ENCODE peak calls at places on chromosomes 2 and 18, in six cellular contexts. W is NCI-H774, G is NCI-H1105 treated with DMSO at 0.1 percent for 48 hours, O is DMS153, Q is NCI-H146, X is naive B cell. R is an unnamed sample.

GRCh38 chr2:148998162-148998830 is 40.2 kb upstream of the LYPD6B start:
- DNase-seq in W (no peak), G (no peak), O (no peak), Q (no peak), X (no peak), R (no peak)

GRCh38 chr2:219525533-219526232 is 11.4 kb downstream of the ASIC4 start:
- DNase-seq in W (no peak), G (no peak), O (no peak), Q (no peak), X (no peak), R (no peak)

GRCh38 chr2:16112972-16113560 is 172.7 kb downstream of the MYCN start:
- DNase-seq in W (no peak), G (no peak), O (no peak), Q (no peak), X (no peak), R (no peak)

GRCh38 chr2:237916296-237916695 is 50.5 kb upstream of the UBE2F start:
- DNase-seq in W (no peak), G (no peak), O (no peak), Q (no peak), X (no peak), R (no peak)

GRCh38 chr2:237390235-237390634 is 23.7 kb downstream of the COL6A3 start:
- DNase-seq in W (no peak), G (no peak), O (no peak), Q (no peak), X (no peak), R (no peak)

GRCh38 chr2:132438650-132439030 is 22.0 kb downstream of the GPR39 start:
- DNase-seq in W (no peak), G (no peak), O (no peak), Q (no peak), X (no peak), R (no peak)

GRCh38 chr2:15912203-15912602 is 28.1 kb upstream of the MYCN start:
- DNase-seq in W (no peak), G (no peak), O (no peak), Q (no peak), X (no peak), R (no peak)

GRCh38 chr2:25743132-25743830 is 69.9 kb upstream of the DTNB start:
- DNase-seq in W (no peak), G (no peak), O (no peak), Q (no peak), X (peak), R (peak)

GRCh38 chr2:175366814-175367213 is 185.3 kb upstream of the ATP5MC3 start:
- DNase-seq in W (peak), G (peak), O (peak), Q (peak), X (peak), R (no peak)

GRCh38 chr2:10541081-10541480 is 93.0 kb upstream of the ODC1 start:
- DNase-seq in W (no peak), G (no peak), O (no peak), Q (no peak), X (no peak), R (no peak)

GRCh38 chr2:210938228-210938627 is 381.8 kb downstream of the CPS1 start:
- DNase-seq in W (no peak), G (no peak), O (no peak), Q (no peak), X (no peak), R (no peak)

GRCh38 chr2:163943403-163944356 is 207.9 kb upstream of the FIGN start:
- DNase-seq in W (no peak), G (no peak), O (no peak), Q (no peak), X (no peak), R (no peak)

GRCh38 chr2:233256048-233256447 is 4.6 kb downstream of the ATG16L1 start:
- DNase-seq in W (no peak), G (no peak), O (no peak), Q (no peak), X (no peak), R (no peak)

GRCh38 chr18:58268849-58269248 is 224.8 kb downstream of the NEDD4L start:
- DNase-seq in W (no peak), G (no peak), O (no peak), Q (no peak), X (no peak), R (no peak)

GRCh38 chr2:49332415-49332814 is 178.1 kb upstream of the FSHR start:
- DNase-seq in W (no peak), G (no peak), O (no peak), Q (no peak), X (no peak), R (no peak)

GRCh38 chr2:95384854-95385569 is 17.5 kb upstream of the FAHD2A start:
- DNase-seq in W (no peak), G (no peak), O (no peak), Q (no peak), X (no peak), R (no peak)

GRCh38 chr2:100524331-100524730 is 38.5 kb upstream of the PDCL3 start:
- DNase-seq in W (no peak), G (no peak), O (no peak), Q (no peak), X (no peak), R (no peak)

GRCh38 chr2:172080641-172081230 is 4.6 kb upstream of the DLX1 start:
- DNase-seq in W (no peak), G (no peak), O (no peak), Q (no peak), X (no peak), R (no peak)

GRCh38 chr2:111030271-111030891 is 90.3 kb upstream of the BCL2L11 start:
- DNase-seq in W (no peak), G (no peak), O (no peak), Q (no peak), X (no peak), R (no peak)

GRCh38 chr18:41745166-41746049 is 209.6 kb upstream of the PIK3C3 start:
- DNase-seq in W (peak), G (peak), O (peak), Q (peak), X (no peak), R (no peak)

GRCh38 chr18:24114924-24115549 is 23.8 kb upstream of the CABYR start:
- DNase-seq in W (no peak), G (no peak), O (no peak), Q (no peak), X (no peak), R (no peak)

GRCh38 chr2:65064728-65065552 is 8.7 kb downstream of the CEP68 start:
- DNase-seq in W (no peak), G (no peak), O (peak), Q (no peak), X (peak), R (peak)

GRCh38 chr18:10056506-10056905 is 142.7 kb downstream of the VAPA start:
- DNase-seq in W (no peak), G (no peak), O (no peak), Q (no peak), X (no peak), R (no peak)

GRCh38 chr2:151878655-151879563 is 50.7 kb upstream of the ARL5A start:
- DNase-seq in W (no peak), G (no peak), O (peak), Q (no peak), X (no peak), R (peak)

GRCh38 chr2:233354971-233355574 is 779 bp downstream of the DGKD start:
- DNase-seq in W (no peak), G (peak), O (peak), Q (peak), X (no peak), R (no peak)

R was measured in GDM1.